ENCODE peak calls at places on chromosomes 2 and 18, in four cellular contexts. K, H, J and Y are unnamed samples.

GRCh38 chr2:202831241-202831997 is 40.1 kb downstream of the ICA1L start:
- DNase-seq in K (peak), H (peak), J (peak), Y (no peak)

GRCh38 chr18:54240629-54241107 is 16.2 kb upstream of the MBD2 start:
- DNase-seq in K (no peak), H (peak), J (no peak), Y (no peak)

GRCh38 chr2:67032091-67032490 is 365.0 kb upstream of the ETAA1 start:
- DNase-seq in K (no peak), H (peak), J (no peak), Y (no peak)

GRCh38 chr2:232418466-232419244 is 12.0 kb downstream of the ALPG start:
- DNase-seq in K (peak), H (peak), J (peak), Y (no peak)

GRCh38 chr2:240894006-240894405 is 1.9 kb downstream of the MAB21L4 start:
- DNase-seq in K (no peak), H (no peak), J (no peak), Y (no peak)

GRCh38 chr2:62192811-62193210 is 3.1 kb upstream of the B3GNT2 start:
- DNase-seq in K (no peak), H (no peak), J (no peak), Y (no peak)

GRCh38 chr2:164388511-164388910 is 232.8 kb downstream of the GRB14 start:
- DNase-seq in K (peak), H (peak), J (peak), Y (no peak)

GRCh38 chr2:85314884-85315242 is 12.9 kb downstream of the TGOLN2 start:
- DNase-seq in K (no peak), H (no peak), J (no peak), Y (no peak)

GRCh38 chr2:37585982-37586621 is 85.3 kb downstream of the CDC42EP3 start:
- DNase-seq in K (no peak), H (peak), J (peak), Y (peak)

GRCh38 chr2:20254731-20255130 is 29.8 kb upstream of the SDC1 start:
- DNase-seq in K (no peak), H (no peak), J (no peak), Y (no peak)

GRCh38 chr2:98412751-98413445 is 31.8 kb upstream of the INPP4A start:
- DNase-seq in K (peak), H (peak), J (peak), Y (no peak)

GRCh38 chr18:61333746-61334490 is 688 bp downstream of the CDH20 start:
- DNase-seq in K (peak), H (peak), J (no peak), Y (peak)
- H3K27ac ChIP-seq in K (no peak), H (no peak), J (no peak), Y (peak)

GRCh38 chr18:78949216-78949615 is 30.4 kb upstream of the SALL3 start:
- DNase-seq in K (no peak), H (no peak), J (no peak), Y (no peak)
- H3K27ac ChIP-seq in K (no peak), H (no peak), J (no peak), Y (no peak)

GRCh38 chr2:189578272-189578671 is 2.3 kb downstream of the SLC40A1 start:
- DNase-seq in K (no peak), H (no peak), J (no peak), Y (no peak)
- H3K27ac ChIP-seq in K (no peak), H (no peak), J (no peak), Y (no peak)

GRCh38 chr2:150137338-150137737 is 350.1 kb downstream of the RND3 start:
- DNase-seq in K (no peak), H (no peak), J (no peak), Y (no peak)
- H3K27ac ChIP-seq in K (no peak), H (no peak), J (no peak), Y (no peak)

GRCh38 chr2:149652925-149653324 is 65.3 kb upstream of the MMADHC start:
- DNase-seq in K (no peak), H (peak), J (no peak), Y (no peak)

GRCh38 chr2:149651229-149651628 is 63.7 kb upstream of the MMADHC start:
- DNase-seq in K (no peak), H (no peak), J (no peak), Y (no peak)

GRCh38 chr2:149648282-149649030 is 60.9 kb upstream of the MMADHC start:
- DNase-seq in K (no peak), H (peak), J (peak), Y (no peak)

GRCh38 chr2:149652520-149652919 is 64.9 kb upstream of the MMADHC start:
- DNase-seq in K (no peak), H (peak), J (no peak), Y (no peak)

DNA sequence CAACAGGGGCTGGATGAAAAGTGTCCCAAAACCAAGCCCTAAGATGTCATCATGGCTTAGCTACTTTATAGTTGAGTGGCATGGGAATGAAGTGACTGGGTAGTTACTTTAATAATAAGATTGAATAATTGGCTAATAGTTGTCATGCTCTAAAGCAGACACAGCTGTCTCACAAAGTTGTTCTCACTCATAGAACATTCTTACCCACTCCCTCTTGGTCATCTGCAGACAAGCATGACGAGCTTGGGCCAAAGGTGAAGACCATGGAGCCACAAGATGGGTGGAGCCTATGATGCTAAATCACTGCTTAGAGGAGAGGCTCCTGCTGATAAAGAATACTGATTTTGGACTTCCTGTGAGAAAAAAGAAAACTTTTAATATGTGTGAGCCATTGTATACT is 62.4 kb upstream of the MMADHC start:
- DNase-seq in K (no peak), H (peak), J (peak), Y (no peak)
- H3K27ac ChIP-seq in K (no peak), H (no peak), J (peak), Y (no peak)

GRCh38 chr2:28341208-28341891 is 51.3 kb upstream of the FOSL2 start:
- DNase-seq in K (no peak), H (no peak), J (no peak), Y (no peak)

GRCh38 chr2:28338046-28338753 is 54.5 kb upstream of the FOSL2 start:
- DNase-seq in K (peak), H (peak), J (peak), Y (no peak)

GRCh38 chr2:28340312-28341202 is 52.1 kb upstream of the FOSL2 start:
- DNase-seq in K (no peak), H (no peak), J (no peak), Y (no peak)

GRCh38 chr2:28338754-28339325 is 53.8 kb upstream of the FOSL2 start:
- DNase-seq in K (peak), H (no peak), J (no peak), Y (no peak)

DNA sequence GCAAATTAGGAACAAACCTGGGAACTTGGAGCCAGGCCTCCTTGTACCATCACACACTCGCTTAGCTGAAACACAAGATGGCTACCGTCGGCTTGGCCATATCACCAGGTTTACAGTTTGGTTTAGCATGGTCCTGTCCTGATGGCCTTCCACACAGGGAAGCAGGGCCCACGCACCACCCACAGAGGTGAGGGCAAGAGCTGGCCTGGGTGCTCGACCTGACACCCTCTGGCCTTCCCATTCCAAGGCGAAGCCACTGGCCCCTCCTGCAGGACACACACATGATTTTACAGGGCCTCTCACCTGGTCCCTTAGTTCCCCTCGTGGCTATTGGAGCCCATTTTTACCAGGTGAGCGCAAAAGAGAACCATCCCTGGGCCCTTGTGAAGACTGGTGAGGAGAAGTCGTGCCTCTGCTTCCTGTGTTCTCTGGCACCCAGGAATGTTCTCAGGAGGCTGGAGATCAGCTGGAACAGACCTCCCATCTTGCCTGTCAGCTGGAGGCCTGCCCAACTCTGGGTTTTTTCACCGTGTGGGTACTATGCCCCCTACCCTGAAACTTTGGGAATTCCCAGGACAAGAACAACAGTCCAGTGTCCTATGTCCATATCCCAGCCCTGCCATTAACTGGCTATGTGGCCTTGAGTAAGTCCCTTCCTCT is 53.0 kb upstream of the FOSL2 start:
- DNase-seq in K (no peak), H (peak), J (no peak), Y (no peak)
- H3K27ac ChIP-seq in K (peak), H (no peak), J (no peak), Y (no peak)

DNA sequence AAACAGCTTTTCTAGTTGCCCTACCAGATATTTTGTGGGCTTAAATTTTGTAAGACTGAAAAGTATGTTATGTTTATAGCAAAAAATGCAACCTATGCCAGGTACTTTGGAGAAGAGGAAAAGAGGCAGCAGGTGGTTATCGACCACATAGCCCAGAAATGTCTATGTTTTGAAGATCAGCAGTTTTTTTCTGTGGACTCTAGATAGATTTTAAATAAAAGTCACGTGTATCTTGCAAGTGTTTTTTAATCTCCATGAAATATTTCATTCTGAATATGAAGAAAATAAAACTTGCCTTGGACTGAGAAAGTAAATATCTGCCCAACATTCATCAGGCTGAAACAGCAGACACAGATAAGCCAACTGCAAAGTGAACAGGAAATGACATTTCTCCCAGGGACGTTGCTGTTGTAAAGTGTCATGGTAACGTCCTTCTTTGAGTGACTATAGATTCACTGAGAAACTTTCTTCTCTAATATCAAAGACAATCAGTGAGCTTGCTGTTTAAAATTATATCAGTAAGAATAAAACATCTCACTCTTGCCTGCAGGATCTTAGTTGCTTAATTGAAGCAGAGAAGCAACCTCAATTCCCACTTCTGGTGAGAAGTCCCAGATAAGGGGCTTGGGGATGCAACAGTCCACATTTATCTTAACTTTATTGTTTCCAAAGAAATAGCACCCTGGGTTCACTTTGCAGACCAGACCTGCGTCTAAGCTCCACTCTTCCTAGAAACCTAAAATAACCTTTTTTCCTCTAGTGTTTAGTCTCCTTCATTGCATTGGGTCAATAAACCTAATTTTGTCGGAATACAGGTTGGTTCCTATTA is 6.3 kb downstream of the MYOM1 start:
- DNase-seq in K (no peak), H (peak), J (peak), Y (no peak)
- H3K27ac ChIP-seq in K (no peak), H (peak), J (no peak), Y (no peak)

GRCh38 chr2:186771850-186772463 is 77.0 kb downstream of the ZSWIM2 start:
- DNase-seq in K (no peak), H (no peak), J (no peak), Y (no peak)
- H3K27ac ChIP-seq in K (no peak), H (no peak), J (no peak), Y (no peak)

GRCh38 chr2:27566628-27567027 is 16.2 kb upstream of the ZNF512 start:
- DNase-seq in K (no peak), H (peak), J (peak), Y (no peak)
- H3K27ac ChIP-seq in K (no peak), H (no peak), J (peak), Y (no peak)